ENCODE peak calls at places on chromosomes 3 and 15, in six cellular contexts. Y is SK-N-SH, N is MM.1S, W is neuronal stem cell, T is mammary epithelial cell, S is HepG2. X is an unnamed sample.
A peak's percentile ranks its signal among the peaks of the same experiment; 100 is the strongest.

GRCh38 chr3:104825116-104825515 is 541.6 kb upstream of the ALCAM start:
- DNase-seq in W (peak; percentile 48), Y (peak; percentile 27), S (no peak), N (no peak), T (no peak), X (no peak)

GRCh38 chr3:47892284-47892683 is 89.3 kb downstream of the DHX30 start:
- DNase-seq in T (no peak), Y (no peak), W (no peak), N (no peak), S (no peak), X (no peak)

GRCh38 chr15:88032787-88033186 is 223.8 kb downstream of the NTRK3 start:
- DNase-seq in T (peak; percentile 12), S (no peak), W (no peak), Y (no peak), N (no peak), X (no peak)

GRCh38 chr15:67548862-67549651 is 6.6 kb downstream of the MAP2K5 start:
- DNase-seq in T (no peak), N (no peak), Y (peak; percentile 54), W (peak; percentile 63), S (no peak), X (no peak)

GRCh38 chr3:99780749-99781148 is 36.9 kb upstream of the CMSS1 start:
- DNase-seq in S (no peak), W (no peak), Y (no peak), T (no peak), N (no peak), X (peak; percentile 6)

GRCh38 chr15:66831289-66831688 is 129.3 kb downstream of the SMAD6 start:
- DNase-seq in T (no peak), S (no peak), W (no peak), Y (no peak), N (no peak), X (no peak)

GRCh38 chr3:42906085-42906904 is at the start of gene ZNF662:
- DNase-seq in T (no peak), Y (peak; percentile 88), W (no peak), S (no peak), N (no peak), X (no peak)

GRCh38 chr15:90862964-90863721 is 5.2 kb upstream of the FURIN start:
- DNase-seq in N (no peak), S (no peak), T (peak; percentile 69), W (no peak), Y (no peak), X (no peak)

GRCh38 chr15:32956006-32956405 is 238.2 kb downstream of the GREM1 start:
- DNase-seq in T (peak; percentile 25), S (peak; percentile 25), N (no peak), W (peak; percentile 12), Y (peak; percentile 40), X (no peak)

GRCh38 chr15:75049392-75049791 is 26.0 kb downstream of the PPCDC start:
- DNase-seq in Y (peak; percentile 71), N (no peak), S (no peak), T (no peak), W (no peak), X (no peak)

GRCh38 chr3:63966007-63966406 is 53.8 kb upstream of the SCAANT1 start:
- DNase-seq in W (no peak), N (no peak), S (no peak), T (no peak), Y (no peak), X (no peak)

GRCh38 chr3:63967675-63968611 is 55.4 kb downstream of the PSMD6 start:
- DNase-seq in W (no peak), Y (peak; percentile 13), T (peak; percentile 23), N (peak; percentile 70), S (peak; percentile 88), X (peak; percentile 58)

GRCh38 chr3:63964287-63965073 is 52.3 kb upstream of the SCAANT1 start:
- DNase-seq in W (no peak), N (no peak), T (peak; percentile 60), S (no peak), Y (no peak), X (no peak)

GRCh38 chr3:63968612-63969350 is 54.5 kb downstream of the PSMD6 start:
- DNase-seq in T (peak; percentile 26), W (no peak), S (no peak), N (peak; percentile 42), Y (no peak), X (no peak)

DNA sequence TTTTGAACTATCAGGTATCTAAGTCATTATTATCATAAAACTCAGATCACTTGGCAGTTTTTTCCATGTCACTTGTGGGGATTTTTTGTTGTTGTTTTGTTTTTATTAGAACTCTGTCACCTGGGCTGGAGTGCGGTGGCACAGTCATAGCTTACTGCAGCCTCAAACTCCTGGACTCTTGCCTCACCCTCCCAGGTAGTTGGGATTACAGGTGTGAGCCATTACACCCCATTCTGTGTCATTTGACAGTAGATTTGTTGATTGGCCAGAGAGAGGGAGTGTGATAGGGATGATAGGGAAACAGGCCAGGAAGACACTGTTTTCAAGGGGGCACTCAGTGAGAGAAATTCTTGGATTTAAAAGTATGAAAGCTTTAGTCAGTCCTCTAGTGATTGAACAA is 54.7 kb upstream of the SCAANT1 start:
- DNase-seq in Y (no peak), W (no peak), N (no peak), T (no peak), S (no peak), X (no peak)
- H3K4me1 ChIP-seq in Y (peaks cover 11% of the 10 kb centered on the region), W (peaks cover 38% of the 10 kb centered on the region), N (peaks cover 14% of the 10 kb centered on the region), T (peaks cover 67% of the 10 kb centered on the region), S (peaks cover 51% of the 10 kb centered on the region), X (peaks cover 60% of the 10 kb centered on the region)

GRCh38 chr3:194573680-194574437 is 59.4 kb downstream of the TMEM44 start:
- DNase-seq in Y (peak; percentile 66), T (no peak), S (peak; percentile 48), N (peak; percentile 37), W (no peak), X (peak; percentile 21)
- H2AFZ ChIP-seq in Y (no peak overlapping the region), T (no peak overlapping the region), S (no peak overlapping the region), N (no peak overlapping the region), W (no peak overlapping the region), X (no peak overlapping the region)

GRCh38 chr3:31892500-31892899 is 88.6 kb downstream of the OSBPL10 start:
- DNase-seq in T (no peak), N (no peak), Y (no peak), W (no peak), S (no peak), X (no peak)
- H3K4me1 ChIP-seq in T (peaks cover 55% of the 10 kb centered on the region), N (no peaks in the 10 kb centered on the region), Y (no peaks in the 10 kb centered on the region), W (no peaks in the 10 kb centered on the region), S (peaks cover 12% of the 10 kb centered on the region), X (no peaks in the 10 kb centered on the region)

GRCh38 chr3:107983247-107983646 is 107.6 kb downstream of the CD47 start:
- DNase-seq in T (no peak), N (no peak), W (no peak), Y (no peak), S (no peak), X (no peak)

GRCh38 chr3:107981471-107982111 is 109.2 kb downstream of the CD47 start:
- DNase-seq in N (no peak), W (no peak), Y (no peak), S (no peak), T (no peak), X (no peak)

GRCh38 chr3:107985496-107985895 is 105.3 kb downstream of the CD47 start:
- DNase-seq in Y (no peak), N (no peak), T (no peak), S (no peak), W (no peak), X (peak; percentile 25)

GRCh38 chr3:107979538-107979937 is 111.3 kb downstream of the CD47 start:
- DNase-seq in T (no peak), S (no peak), W (no peak), N (no peak), Y (no peak), X (no peak)

GRCh38 chr3:107982165-107982564 is 108.7 kb downstream of the CD47 start:
- DNase-seq in Y (no peak), N (no peak), T (no peak), W (no peak), S (no peak), X (no peak)
- H2AFZ ChIP-seq in Y (peak overlapping the region; percentile 31), N (no peak overlapping the region), T (peak overlapping the region; percentile 91), W (peak overlapping the region; percentile 79), S (no peak overlapping the region), X (no peak overlapping the region)

DNA sequence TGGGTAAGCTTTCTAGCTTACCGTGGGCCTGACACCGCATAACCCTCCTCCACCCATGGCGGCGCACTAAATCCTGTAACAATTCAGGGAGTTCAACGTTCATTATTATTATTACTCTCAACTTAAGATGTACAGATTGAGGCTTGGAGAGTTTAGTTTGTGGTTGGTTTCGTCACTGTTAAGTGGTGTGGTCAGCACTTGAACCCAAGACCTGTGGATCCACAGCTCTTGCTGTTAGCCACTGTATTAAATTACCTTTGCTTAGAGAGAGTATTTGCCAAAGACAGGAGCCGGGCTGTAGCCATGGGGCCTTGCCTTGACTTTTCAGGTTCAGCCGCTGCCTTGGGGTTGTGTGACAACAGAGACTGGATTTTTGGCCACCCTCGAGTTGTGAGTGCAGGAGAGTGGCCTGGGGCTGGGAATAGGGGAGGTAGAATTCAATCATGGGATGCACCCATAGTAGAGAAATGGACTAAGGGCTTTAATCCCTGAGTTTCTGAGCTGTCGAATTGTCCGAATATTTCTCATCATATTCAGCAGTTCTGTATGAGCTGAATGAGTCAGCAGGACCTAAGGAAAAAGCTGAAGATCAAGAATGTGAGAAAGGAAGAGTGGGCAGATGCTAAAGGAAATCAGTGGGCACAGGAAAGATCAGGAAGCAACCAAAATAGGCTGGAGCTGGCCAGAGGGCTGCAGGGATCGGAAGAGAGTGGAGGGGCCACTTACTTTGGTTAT is 44.6 kb upstream of the SACM1L start:
- DNase-seq in N (no peak), Y (no peak), W (no peak), S (no peak), T (peak; percentile 78), X (no peak)
- H3K4me1 ChIP-seq in N (peaks cover 5% of the 10 kb centered on the region), Y (peaks cover 51% of the 10 kb centered on the region), W (peaks cover 2% of the 10 kb centered on the region), S (peaks cover 88% of the 10 kb centered on the region), T (peaks cover 48% of the 10 kb centered on the region), X (no peaks in the 10 kb centered on the region)

GRCh38 chr3:113545594-113545993 is 13.2 kb downstream of the SIDT1 start:
- DNase-seq in T (no peak), Y (no peak), W (no peak), S (no peak), N (peak; percentile 46), X (no peak)
- H2AFZ ChIP-seq in T (no peak overlapping the region), Y (no peak overlapping the region), W (no peak overlapping the region), S (no peak overlapping the region), N (no peak overlapping the region), X (no peak overlapping the region)

GRCh38 chr15:34808016-34808415 is 12.7 kb upstream of the ACTC1 start:
- DNase-seq in S (no peak), T (peak; percentile 45), W (no peak), N (no peak), Y (no peak), X (no peak)
- H3K4me1 ChIP-seq in S (no peaks in the 10 kb centered on the region), T (peaks cover 10% of the 10 kb centered on the region), W (no peaks in the 10 kb centered on the region), N (peaks cover 19% of the 10 kb centered on the region), Y (peaks cover 15% of the 10 kb centered on the region), X (no peaks in the 10 kb centered on the region)

GRCh38 chr3:177282028-177282655 is 84.9 kb upstream of the TBL1XR1 start:
- DNase-seq in Y (no peak), N (peak; percentile 65), S (no peak), W (no peak), T (no peak), X (peak; percentile 44)
- H2AFZ ChIP-seq in Y (no peak overlapping the region), N (no peak overlapping the region), S (no peak overlapping the region), W (no peak overlapping the region), T (no peak overlapping the region), X (peak overlapping the region; percentile 5)

X was measured in DND-41.